ENCODE peak calls at places on chromosomes 12 and 14, in seven cellular contexts. A is A673; O is stimulated activated CD4-positive, alpha-beta T cell treated with anti-CD3 and anti-CD28 coated beads, Interleukin-2, amount 100 ng/mL, for 48 hours; R is stomach; K is upper lobe of right lung; W is HS-5; Q is heart left ventricle. P is an unnamed sample.

GRCh38 chr12:12976366-12976765 is 23.7 kb downstream of the HEBP1 start:
- DNase-seq in A (no peak), O (no peak), R (no peak), K (no peak), W (peak; percentile 93), Q (no peak), P (peak; percentile 92)

GRCh38 chr12:39036060-39036459 is 130.7 kb upstream of the CPNE8 start:
- DNase-seq in A (no peak), O (no peak), R (no peak), K (no peak), W (no peak), Q (no peak), P (no peak)

GRCh38 chr14:65424531-65424930 is 12.0 kb downstream of the FUT8 start:
- DNase-seq in A (no peak), O (no peak), R (no peak), K (no peak), W (no peak), Q (no peak), P (no peak)

GRCh38 chr12:111976291-111976690 is 36.7 kb downstream of the TMEM116 start:
- DNase-seq in A (no peak), O (no peak), R (no peak), K (no peak), W (no peak), Q (no peak), P (no peak)

GRCh38 chr12:121911824-121912585 is 6.4 kb upstream of the CFAP251 start:
- DNase-seq in A (no peak), O (no peak), R (no peak), K (no peak), W (no peak), Q (no peak), P (no peak)

GRCh38 chr12:24838531-24838950 is 110.4 kb downstream of the BCAT1 start:
- DNase-seq in A (no peak), O (no peak), R (no peak), K (no peak), W (peak; percentile 55), Q (peak; percentile 18), P (peak; percentile 88)

GRCh38 chr12:52603314-52603713 is 2.1 kb upstream of the KRT72 start:
- DNase-seq in A (no peak), O (no peak), R (no peak), K (no peak), W (no peak), Q (no peak), P (no peak)

GRCh38 chr12:106588771-106589170 is 6.0 kb downstream of the RFX4 start:
- DNase-seq in A (no peak), O (no peak), R (no peak), K (no peak), W (no peak), Q (no peak), P (no peak)

GRCh38 chr12:70590549-70591226 is 46.5 kb downstream of the PTPRB start:
- DNase-seq in A (no peak), O (no peak), R (no peak), K (no peak), W (no peak), Q (no peak), P (no peak)

GRCh38 chr12:95057431-95057830 is 16.0 kb downstream of the NR2C1 start:
- DNase-seq in A (no peak), O (no peak), R (no peak), K (no peak), W (no peak), Q (no peak), P (no peak)

GRCh38 chr12:16062611-16063010 is 151.5 kb downstream of the DERA start:
- DNase-seq in A (no peak), O (no peak), R (no peak), K (no peak), W (peak; percentile 25), Q (no peak), P (no peak)

GRCh38 chr12:57173089-57173488 is 25.7 kb upstream of the LRP1-AS start:
- DNase-seq in A (peak; percentile 36), O (no peak), R (no peak), K (no peak), W (no peak), Q (no peak), P (no peak)

GRCh38 chr14:102140750-102141145 is 1.1 kb downstream of the WDR20 start:
- DNase-seq in A (no peak), O (no peak), R (no peak), K (no peak), W (no peak), Q (no peak), P (no peak)

P was measured in AG04449.